ENCODE peak calls at places on chromosomes 5 and 9, in five cellular contexts. One of them, this sample, is unnamed.

GRCh38 chr9:81289622-81290021 is 399.7 kb downstream of the TLE1 start:
- DNase-seq in hypothalamus: no peak
- DNase-seq in PC-9: no peak
- DNase-seq in activated T-helper 1 cell treated with anti-CD3 and anti-CD28 coated beads, Interleukin-12 subunit alpha, Interleukin-12 subunit beta, Interleukin-2, Interleukin-4 antibody, amounts not matched to agents 30 ng/mL and 10 ng/mL and 1 ng/mL, durations not matched to agents 14 hours and 24 hours and 36 hours: no peak
- DNase-seq in EH: no peak
- DNase-seq in this sample: no peak

GRCh38 chr9:131111854-131112311 is 13.5 kb upstream of the NUP214 start:
- DNase-seq in hypothalamus: peak
- DNase-seq in PC-9: no peak
- DNase-seq in activated T-helper 1 cell treated with anti-CD3 and anti-CD28 coated beads, Interleukin-12 subunit alpha, Interleukin-12 subunit beta, Interleukin-2, Interleukin-4 antibody, amounts not matched to agents 30 ng/mL and 10 ng/mL and 1 ng/mL, durations not matched to agents 14 hours and 24 hours and 36 hours: no peak
- DNase-seq in EH: no peak
- DNase-seq in this sample: no peak

GRCh38 chr9:35914307-35914807 is 5.1 kb downstream of the SPAAR start:
- DNase-seq in hypothalamus: no peak
- DNase-seq in PC-9: peak
- DNase-seq in activated T-helper 1 cell treated with anti-CD3 and anti-CD28 coated beads, Interleukin-12 subunit alpha, Interleukin-12 subunit beta, Interleukin-2, Interleukin-4 antibody, amounts not matched to agents 30 ng/mL and 10 ng/mL and 1 ng/mL, durations not matched to agents 14 hours and 24 hours and 36 hours: no peak
- DNase-seq in EH: peak
- DNase-seq in this sample: no peak

GRCh38 chr9:99905833-99906402 is 536 bp upstream of the STX17 start:
- DNase-seq in hypothalamus: no peak
- DNase-seq in PC-9: peak
- DNase-seq in activated T-helper 1 cell treated with anti-CD3 and anti-CD28 coated beads, Interleukin-12 subunit alpha, Interleukin-12 subunit beta, Interleukin-2, Interleukin-4 antibody, amounts not matched to agents 30 ng/mL and 10 ng/mL and 1 ng/mL, durations not matched to agents 14 hours and 24 hours and 36 hours: no peak
- DNase-seq in EH: peak
- DNase-seq in this sample: peak

GRCh38 chr9:29439961-29440360 is 1866.7 kb upstream of the C9orf72 start:
- DNase-seq in hypothalamus: no peak
- DNase-seq in PC-9: no peak
- DNase-seq in activated T-helper 1 cell treated with anti-CD3 and anti-CD28 coated beads, Interleukin-12 subunit alpha, Interleukin-12 subunit beta, Interleukin-2, Interleukin-4 antibody, amounts not matched to agents 30 ng/mL and 10 ng/mL and 1 ng/mL, durations not matched to agents 14 hours and 24 hours and 36 hours: no peak
- DNase-seq in EH: no peak
- DNase-seq in this sample: no peak

GRCh38 chr5:39024884-39025283 is 49.3 kb downstream of the RICTOR start:
- DNase-seq in hypothalamus: no peak
- DNase-seq in PC-9: no peak
- DNase-seq in activated T-helper 1 cell treated with anti-CD3 and anti-CD28 coated beads, Interleukin-12 subunit alpha, Interleukin-12 subunit beta, Interleukin-2, Interleukin-4 antibody, amounts not matched to agents 30 ng/mL and 10 ng/mL and 1 ng/mL, durations not matched to agents 14 hours and 24 hours and 36 hours: no peak
- DNase-seq in EH: peak
- DNase-seq in this sample: no peak

GRCh38 chr5:111755942-111756353 is 1.0 kb downstream of the NREP start:
- DNase-seq in hypothalamus: no peak
- DNase-seq in PC-9: no peak
- DNase-seq in activated T-helper 1 cell treated with anti-CD3 and anti-CD28 coated beads, Interleukin-12 subunit alpha, Interleukin-12 subunit beta, Interleukin-2, Interleukin-4 antibody, amounts not matched to agents 30 ng/mL and 10 ng/mL and 1 ng/mL, durations not matched to agents 14 hours and 24 hours and 36 hours: no peak
- DNase-seq in EH: peak
- DNase-seq in this sample: peak

GRCh38 chr5:40447438-40447837 is 232.3 kb upstream of the PTGER4 start:
- DNase-seq in hypothalamus: no peak
- DNase-seq in PC-9: no peak
- DNase-seq in activated T-helper 1 cell treated with anti-CD3 and anti-CD28 coated beads, Interleukin-12 subunit alpha, Interleukin-12 subunit beta, Interleukin-2, Interleukin-4 antibody, amounts not matched to agents 30 ng/mL and 10 ng/mL and 1 ng/mL, durations not matched to agents 14 hours and 24 hours and 36 hours: no peak
- DNase-seq in EH: no peak
- DNase-seq in this sample: no peak

GRCh38 chr5:175599210-175599609 is 58.7 kb upstream of the HRH2 start:
- DNase-seq in hypothalamus: no peak
- DNase-seq in PC-9: no peak
- DNase-seq in activated T-helper 1 cell treated with anti-CD3 and anti-CD28 coated beads, Interleukin-12 subunit alpha, Interleukin-12 subunit beta, Interleukin-2, Interleukin-4 antibody, amounts not matched to agents 30 ng/mL and 10 ng/mL and 1 ng/mL, durations not matched to agents 14 hours and 24 hours and 36 hours: no peak
- DNase-seq in EH: no peak
- DNase-seq in this sample: no peak

GRCh38 chr9:107141967-107142366 is 141.1 kb upstream of the RAD23B start:
- DNase-seq in hypothalamus: no peak
- DNase-seq in PC-9: no peak
- DNase-seq in activated T-helper 1 cell treated with anti-CD3 and anti-CD28 coated beads, Interleukin-12 subunit alpha, Interleukin-12 subunit beta, Interleukin-2, Interleukin-4 antibody, amounts not matched to agents 30 ng/mL and 10 ng/mL and 1 ng/mL, durations not matched to agents 14 hours and 24 hours and 36 hours: no peak
- DNase-seq in EH: peak
- DNase-seq in this sample: no peak

GRCh38 chr9:96100385-96100978 is 201.5 kb downstream of the HSD17B3 start:
- DNase-seq in hypothalamus: no peak
- DNase-seq in PC-9: no peak
- DNase-seq in activated T-helper 1 cell treated with anti-CD3 and anti-CD28 coated beads, Interleukin-12 subunit alpha, Interleukin-12 subunit beta, Interleukin-2, Interleukin-4 antibody, amounts not matched to agents 30 ng/mL and 10 ng/mL and 1 ng/mL, durations not matched to agents 14 hours and 24 hours and 36 hours: no peak
- DNase-seq in EH: no peak
- DNase-seq in this sample: no peak

GRCh38 chr9:74379718-74380117 is 117.4 kb upstream of the RORB start:
- DNase-seq in hypothalamus: no peak
- DNase-seq in PC-9: peak
- DNase-seq in activated T-helper 1 cell treated with anti-CD3 and anti-CD28 coated beads, Interleukin-12 subunit alpha, Interleukin-12 subunit beta, Interleukin-2, Interleukin-4 antibody, amounts not matched to agents 30 ng/mL and 10 ng/mL and 1 ng/mL, durations not matched to agents 14 hours and 24 hours and 36 hours: peak
- DNase-seq in EH: no peak
- DNase-seq in this sample: peak

This sample was measured in NCI-H146.